ENCODE peak calls at places on chromosomes 4 and X, in eight cellular contexts. One of them, this sample, is unnamed.

GRCh38 chr4:86895692-86896488 is 3.7 kb upstream of the C4orf36 start:
- DNase-seq in A549: peak; percentile 22
- DNase-seq in body of pancreas: peak; percentile 23
- DNase-seq in ovary: no peak
- DNase-seq in upper lobe of left lung: no peak
- DNase-seq in IMR-90: peak; percentile 77
- DNase-seq in spleen: no peak
- DNase-seq in right lobe of liver: no peak
- DNase-seq in this sample: no peak

GRCh38 chrX:74536142-74537010 is 78.0 kb downstream of the RLIM start:
- DNase-seq in ovary: peak; percentile 90
- DNase-seq in upper lobe of left lung: peak; percentile 94
- DNase-seq in spleen: peak; percentile 88
- DNase-seq in right lobe of liver: peak; percentile 88
- DNase-seq in IMR-90: peak; percentile 83
- DNase-seq in body of pancreas: peak; percentile 65
- DNase-seq in A549: peak; percentile 30
- DNase-seq in this sample: peak; percentile 64

GRCh38 chr4:106615407-106615945 is 246.9 kb upstream of the GIMD1 start:
- DNase-seq in IMR-90: no peak
- DNase-seq in upper lobe of left lung: no peak
- DNase-seq in right lobe of liver: no peak
- DNase-seq in body of pancreas: no peak
- DNase-seq in spleen: no peak
- DNase-seq in A549: no peak
- DNase-seq in ovary: no peak
- DNase-seq in this sample: no peak

GRCh38 chr4:110610620-110610939 is 12.3 kb downstream of the PITX2 start:
- DNase-seq in A549: no peak
- DNase-seq in upper lobe of left lung: peak; percentile 66
- DNase-seq in ovary: no peak
- DNase-seq in IMR-90: no peak
- DNase-seq in spleen: no peak
- DNase-seq in right lobe of liver: no peak
- DNase-seq in body of pancreas: no peak
- DNase-seq in this sample: no peak

GRCh38 chr4:147287588-147287890 is 193.4 kb upstream of the EDNRA start:
- DNase-seq in body of pancreas: no peak
- DNase-seq in spleen: no peak
- DNase-seq in A549: no peak
- DNase-seq in IMR-90: no peak
- DNase-seq in upper lobe of left lung: no peak
- DNase-seq in right lobe of liver: no peak
- DNase-seq in ovary: no peak
- DNase-seq in this sample: no peak

GRCh38 chr4:18318682-18319410 is 297.3 kb upstream of the LCORL start:
- DNase-seq in IMR-90: no peak
- DNase-seq in ovary: peak; percentile 47
- DNase-seq in right lobe of liver: peak; percentile 58
- DNase-seq in A549: no peak
- DNase-seq in spleen: no peak
- DNase-seq in body of pancreas: peak; percentile 24
- DNase-seq in upper lobe of left lung: peak; percentile 49
- DNase-seq in this sample: peak; percentile 30

GRCh38 chrX:95911062-95911461 is 773.6 kb upstream of the DIAPH2 start:
- DNase-seq in IMR-90: no peak
- DNase-seq in body of pancreas: no peak
- DNase-seq in A549: no peak
- DNase-seq in ovary: no peak
- DNase-seq in right lobe of liver: no peak
- DNase-seq in upper lobe of left lung: no peak
- DNase-seq in spleen: no peak
- DNase-seq in this sample: no peak

GRCh38 chr4:108171541-108172230 is 3.0 kb upstream of the LEF1 start:
- DNase-seq in ovary: no peak
- DNase-seq in right lobe of liver: no peak
- DNase-seq in body of pancreas: no peak
- DNase-seq in IMR-90: no peak
- DNase-seq in A549: no peak
- DNase-seq in spleen: peak; percentile 76
- DNase-seq in upper lobe of left lung: peak; percentile 76
- DNase-seq in this sample: no peak

GRCh38 chr4:112748352-112748900 is 111.5 kb downstream of the LARP7 start:
- DNase-seq in body of pancreas: no peak
- DNase-seq in IMR-90: no peak
- DNase-seq in A549: no peak
- DNase-seq in right lobe of liver: no peak
- DNase-seq in spleen: no peak
- DNase-seq in upper lobe of left lung: no peak
- DNase-seq in ovary: no peak
- DNase-seq in this sample: no peak

GRCh38 chrX:26889574-26889973 is 573.6 kb downstream of the PPP4R3C start:
- DNase-seq in spleen: no peak
- DNase-seq in body of pancreas: no peak
- DNase-seq in upper lobe of left lung: no peak
- DNase-seq in IMR-90: no peak
- DNase-seq in ovary: no peak
- DNase-seq in A549: no peak
- DNase-seq in right lobe of liver: no peak
- DNase-seq in this sample: no peak

GRCh38 chrX:101081257-101081656 is 2.6 kb downstream of the TMEM35A start:
- DNase-seq in upper lobe of left lung: no peak
- DNase-seq in A549: no peak
- DNase-seq in body of pancreas: no peak
- DNase-seq in spleen: no peak
- DNase-seq in IMR-90: no peak
- DNase-seq in ovary: no peak
- DNase-seq in right lobe of liver: no peak
- DNase-seq in this sample: no peak

GRCh38 chrX:68941385-68941952 is 112.6 kb downstream of the EFNB1 start:
- DNase-seq in right lobe of liver: no peak
- DNase-seq in ovary: no peak
- DNase-seq in spleen: peak; percentile 51
- DNase-seq in A549: no peak
- DNase-seq in upper lobe of left lung: no peak
- DNase-seq in body of pancreas: no peak
- DNase-seq in IMR-90: peak; percentile 15
- DNase-seq in this sample: no peak

GRCh38 chrX:56994375-56995270 is 718 bp downstream of the SPIN3 start:
- DNase-seq in right lobe of liver: no peak
- DNase-seq in upper lobe of left lung: peak; percentile 48
- DNase-seq in spleen: peak; percentile 54
- DNase-seq in IMR-90: peak; percentile 13
- DNase-seq in ovary: peak; percentile 36
- DNase-seq in body of pancreas: peak; percentile 11
- DNase-seq in A549: no peak
- DNase-seq in this sample: no peak

GRCh38 chrX:56995271-56995994 is at the start of gene SPIN3:
- DNase-seq in A549: peak; percentile 70
- DNase-seq in upper lobe of left lung: peak; percentile 90
- DNase-seq in body of pancreas: peak; percentile 89
- DNase-seq in ovary: peak; percentile 87
- DNase-seq in IMR-90: peak; percentile 59
- DNase-seq in spleen: peak; percentile 86
- DNase-seq in right lobe of liver: peak; percentile 89
- DNase-seq in this sample: peak; percentile 84
- TF ChIP-seq POLR2A in A549: peak; percentile 93
- TF ChIP-seq POLR2A in upper lobe of left lung: no peak
- TF ChIP-seq POLR2A in body of pancreas: peak; percentile 81
- TF ChIP-seq POLR2A in ovary: peak; percentile 13
- TF ChIP-seq POLR2A in IMR-90: no peak
- TF ChIP-seq POLR2A in spleen: no peak
- TF ChIP-seq POLR2A in right lobe of liver: peak; percentile 70
- TF ChIP-seq POLR2A in this sample: no peak

DNA sequence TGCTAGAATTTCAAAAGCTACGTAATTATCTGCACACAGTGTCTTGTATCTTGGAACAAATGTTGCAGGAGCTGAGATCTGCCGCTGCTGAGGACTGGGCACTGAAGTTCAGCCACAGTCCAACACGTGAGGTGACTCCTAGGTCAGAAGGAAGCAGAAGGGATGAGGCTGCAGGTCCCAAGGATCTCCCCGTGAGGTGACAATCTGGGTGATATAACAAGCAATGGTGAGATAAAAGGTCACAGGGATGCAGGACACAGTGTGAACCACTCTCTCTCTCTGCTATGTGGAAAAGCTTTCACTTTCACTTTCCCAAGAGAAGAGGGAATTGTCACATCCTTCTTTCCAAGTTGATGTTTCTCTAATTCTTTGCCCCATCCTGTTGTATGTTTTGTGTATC is 1416.0 kb upstream of the TENM3 start:
- DNase-seq in body of pancreas: no peak
- DNase-seq in spleen: no peak
- DNase-seq in IMR-90: peak; percentile 39
- DNase-seq in right lobe of liver: no peak
- DNase-seq in ovary: peak; percentile 41
- DNase-seq in A549: no peak
- DNase-seq in upper lobe of left lung: no peak
- DNase-seq in this sample: no peak
- H3K4me3 ChIP-seq in body of pancreas: no peak overlapping the region
- H3K4me3 ChIP-seq in spleen: no peak overlapping the region
- H3K4me3 ChIP-seq in IMR-90: peak overlapping the region; percentile 36
- H3K4me3 ChIP-seq in right lobe of liver: peak overlapping the region; percentile 38
- H3K4me3 ChIP-seq in ovary: peak overlapping the region; percentile 19
- H3K4me3 ChIP-seq in A549: no peak overlapping the region
- H3K4me3 ChIP-seq in upper lobe of left lung: peak overlapping the region; percentile 34
- H3K4me3 ChIP-seq in this sample: peak overlapping the region; percentile 29

DNA sequence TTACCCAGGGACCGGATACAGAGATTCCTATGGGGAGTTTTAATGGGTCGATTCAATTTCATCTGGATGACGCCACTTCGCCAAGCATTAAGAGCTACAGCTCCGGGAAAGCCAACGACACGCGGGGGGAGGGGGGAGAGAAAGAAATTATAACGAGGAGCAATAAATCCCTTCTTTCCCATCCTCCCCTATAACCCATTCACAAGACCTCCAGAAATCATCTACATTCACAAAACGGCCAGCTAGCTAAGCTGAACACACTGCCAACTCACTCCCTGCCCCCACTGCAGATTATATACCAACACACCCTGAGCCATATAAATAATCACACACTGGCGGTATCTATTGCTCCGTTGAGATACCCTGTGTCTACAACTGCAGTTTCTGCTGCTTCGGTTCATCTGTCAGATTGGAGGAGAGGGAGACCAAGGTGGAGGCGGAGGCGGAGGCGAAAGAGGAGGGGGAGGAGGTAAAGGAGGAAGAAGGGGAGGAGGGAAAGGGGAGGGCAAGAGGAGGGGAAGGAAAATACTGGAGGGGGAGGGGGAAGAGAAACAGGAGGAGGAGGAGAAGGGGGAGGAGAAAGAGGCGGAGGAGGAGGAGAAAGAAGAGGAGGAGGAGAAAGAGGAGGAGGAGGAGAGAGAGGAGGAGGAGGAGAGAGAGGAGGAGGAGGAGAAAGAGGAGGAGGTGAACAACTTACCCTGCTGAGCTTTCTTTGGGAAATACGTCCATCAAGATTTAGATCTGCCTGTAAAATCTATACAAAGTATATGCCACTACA is 113.9 kb upstream of the VAMP7 start:
- DNase-seq in spleen: no peak
- DNase-seq in A549: peak; percentile 18
- DNase-seq in ovary: peak; percentile 36
- DNase-seq in upper lobe of left lung: peak; percentile 2
- DNase-seq in IMR-90: peak; percentile 74
- DNase-seq in right lobe of liver: peak; percentile 10
- DNase-seq in body of pancreas: peak; percentile 14
- DNase-seq in this sample: peak; percentile 47
- H3K4me1 ChIP-seq in spleen: peaks cover 5% of the 10 kb centered on the region
- H3K4me1 ChIP-seq in A549: no peaks in the 10 kb centered on the region
- H3K4me1 ChIP-seq in ovary: peaks cover 2% of the 10 kb centered on the region
- H3K4me1 ChIP-seq in upper lobe of left lung: no peaks in the 10 kb centered on the region
- H3K4me1 ChIP-seq in IMR-90: peaks cover 2% of the 10 kb centered on the region
- H3K4me1 ChIP-seq in right lobe of liver: no peaks in the 10 kb centered on the region
- H3K4me1 ChIP-seq in body of pancreas: no peaks in the 10 kb centered on the region
- H3K4me1 ChIP-seq in this sample: peaks cover 15% of the 10 kb centered on the region

GRCh38 chr4:99947608-99948007 is 1.2 kb upstream of the DNAJB14 start:
- DNase-seq in ovary: no peak
- DNase-seq in spleen: no peak
- DNase-seq in body of pancreas: no peak
- DNase-seq in right lobe of liver: no peak
- DNase-seq in upper lobe of left lung: no peak
- DNase-seq in A549: no peak
- DNase-seq in IMR-90: no peak
- DNase-seq in this sample: no peak

GRCh38 chr4:99950913-99951254 is 809 bp upstream of the H2AZ1 start:
- DNase-seq in IMR-90: no peak
- DNase-seq in spleen: no peak
- DNase-seq in body of pancreas: no peak
- DNase-seq in right lobe of liver: no peak
- DNase-seq in ovary: no peak
- DNase-seq in A549: no peak
- DNase-seq in upper lobe of left lung: no peak
- DNase-seq in this sample: no peak

GRCh38 chr4:99947190-99947578 is 766 bp upstream of the DNAJB14 start:
- DNase-seq in right lobe of liver: no peak
- DNase-seq in ovary: no peak
- DNase-seq in upper lobe of left lung: no peak
- DNase-seq in A549: no peak
- DNase-seq in IMR-90: no peak
- DNase-seq in body of pancreas: no peak
- DNase-seq in spleen: no peak
- DNase-seq in this sample: no peak

GRCh38 chr4:99949999-99950912 is at the start of gene H2AZ1:
- DNase-seq in right lobe of liver: peak; percentile 99
- DNase-seq in upper lobe of left lung: peak; percentile 94
- DNase-seq in IMR-90: peak; percentile 99
- DNase-seq in A549: peak; percentile 93
- DNase-seq in spleen: peak; percentile 99
- DNase-seq in body of pancreas: peak; percentile 99
- DNase-seq in ovary: peak; percentile 98
- DNase-seq in this sample: peak; percentile 99

DNA sequence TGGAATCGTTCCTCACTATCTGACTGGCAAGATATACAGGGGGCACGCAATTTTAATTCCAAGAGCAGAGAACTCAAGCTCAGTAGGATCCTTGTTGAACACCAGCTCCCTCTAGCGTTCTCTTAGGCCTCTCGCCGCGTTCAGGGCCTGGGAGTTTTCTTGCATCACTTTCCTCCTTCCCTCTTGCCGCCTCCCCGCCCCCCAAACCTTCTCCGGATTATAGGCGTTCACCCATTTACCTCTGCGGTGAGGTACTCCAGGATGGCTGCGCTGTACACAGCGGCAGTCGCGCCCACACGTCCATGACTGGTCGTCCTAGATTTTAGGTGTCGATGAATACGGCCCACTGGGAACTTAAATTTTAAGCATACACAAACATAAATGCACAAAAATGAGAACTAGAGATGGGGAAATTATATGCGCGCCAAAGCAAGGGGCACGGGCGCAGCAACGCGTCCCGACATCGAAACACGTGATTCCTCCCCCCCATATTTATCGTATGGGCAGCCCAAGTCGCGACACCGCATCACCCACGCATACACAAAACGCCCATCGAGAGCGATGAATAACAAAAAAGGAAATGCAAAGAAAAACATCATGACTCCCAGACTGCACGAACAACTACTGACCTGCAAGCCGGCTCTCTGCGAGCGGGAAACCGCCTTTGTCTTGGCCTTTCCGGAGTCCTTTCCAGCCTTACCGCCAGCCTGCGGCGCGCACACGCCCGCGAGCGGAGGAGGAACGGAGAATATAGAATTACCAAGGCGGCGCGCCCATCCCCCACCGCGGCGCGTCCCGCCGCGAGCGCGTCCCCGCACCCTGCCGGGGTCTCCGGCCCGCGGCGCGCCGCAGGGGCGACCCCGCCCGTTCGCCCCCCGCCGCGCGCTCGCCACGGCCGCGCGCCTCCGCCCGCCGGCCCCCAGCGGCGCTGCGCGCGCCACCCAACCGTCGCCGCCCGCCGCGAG is 759 bp downstream of the H2AZ1 start:
- DNase-seq in A549: no peak
- DNase-seq in spleen: peak; percentile 94
- DNase-seq in ovary: peak; percentile 88
- DNase-seq in right lobe of liver: peak; percentile 87
- DNase-seq in body of pancreas: peak; percentile 88
- DNase-seq in IMR-90: peak; percentile 93
- DNase-seq in upper lobe of left lung: peak; percentile 91
- DNase-seq in this sample: peak; percentile 90
- TF ChIP-seq POLR2A in A549: no peak
- TF ChIP-seq POLR2A in spleen: no peak
- TF ChIP-seq POLR2A in ovary: peak; percentile 9
- TF ChIP-seq POLR2A in right lobe of liver: no peak
- TF ChIP-seq POLR2A in body of pancreas: peak; percentile 52
- TF ChIP-seq POLR2A in IMR-90: no peak
- TF ChIP-seq POLR2A in upper lobe of left lung: peak; percentile 48
- TF ChIP-seq POLR2A in this sample: no peak

This sample was measured in stomach.